ENCODE peak calls at places on chromosomes 16 and 17, in eight cellular contexts. I, A, M, Q, E, O, Z and X are unnamed samples.

GRCh38 chr16:86668136-86668535 is 89.8 kb downstream of the FOXL1 start:
- DNase-seq in I (peak; percentile 87), A (no peak), M (no peak), Q (no peak), E (peak; percentile 42), O (no peak), Z (no peak), X (no peak)

GRCh38 chr17:42577140-42577531 is 393 bp downstream of the PSMC3IP start:
- DNase-seq in I (no peak), A (no peak), M (no peak), Q (no peak), E (no peak), O (no peak), Z (no peak), X (no peak)

GRCh38 chr17:49556183-49556943 is 19.3 kb upstream of the NXPH3 start:
- DNase-seq in I (peak; percentile 42), A (peak; percentile 75), M (peak; percentile 63), Q (no peak), E (peak; percentile 82), O (peak; percentile 78), Z (no peak), X (peak; percentile 68)

GRCh38 chr16:50505714-50506542 is 42.3 kb upstream of the NKD1 start:
- DNase-seq in I (no peak), A (no peak), M (no peak), Q (no peak), E (peak; percentile 15), O (no peak), Z (no peak), X (no peak)

GRCh38 chr17:54813896-54814295 is 86.8 kb upstream of the TOM1L1 start:
- DNase-seq in I (no peak), A (no peak), M (no peak), Q (no peak), E (no peak), O (no peak), Z (no peak), X (no peak)

GRCh38 chr16:8851761-8852403 is 16.9 kb downstream of the CARHSP1 start:
- DNase-seq in I (no peak), A (no peak), M (no peak), Q (no peak), E (no peak), O (no peak), Z (no peak), X (no peak)

GRCh38 chr17:80303824-80304223 is 43.2 kb downstream of the RNF213 start:
- DNase-seq in I (no peak), A (no peak), M (no peak), Q (no peak), E (peak; percentile 44), O (no peak), Z (no peak), X (no peak)

GRCh38 chr16:56311208-56312027 is 113.9 kb downstream of the AMFR start:
- DNase-seq in I (no peak), A (no peak), M (no peak), Q (no peak), E (no peak), O (no peak), Z (no peak), X (no peak)

GRCh38 chr16:85389679-85390470 is 223.2 kb upstream of the GSE1 start:
- DNase-seq in I (no peak), A (peak; percentile 7), M (no peak), Q (no peak), E (no peak), O (no peak), Z (no peak), X (peak; percentile 57)

GRCh38 chr16:75497558-75497957 is 2.3 kb upstream of the CHST6 start:
- DNase-seq in I (peak; percentile 36), A (no peak), M (no peak), Q (no peak), E (no peak), O (no peak), Z (no peak), X (no peak)

GRCh38 chr16:88432174-88432573 is 20.9 kb upstream of the ZFPM1 start:
- DNase-seq in I (no peak), A (no peak), M (no peak), Q (no peak), E (no peak), O (no peak), Z (no peak), X (no peak)

GRCh38 chr16:88430524-88431446 is 22.3 kb upstream of the ZFPM1 start:
- DNase-seq in I (peak; percentile 18), A (peak; percentile 40), M (no peak), Q (no peak), E (no peak), O (peak; percentile 35), Z (no peak), X (no peak)

GRCh38 chr16:88432753-88433152 is 20.3 kb upstream of the ZFPM1 start:
- DNase-seq in I (no peak), A (no peak), M (no peak), Q (no peak), E (no peak), O (no peak), Z (no peak), X (no peak)

GRCh38 chr16:88430185-88430523 is 22.9 kb upstream of the ZFPM1 start:
- DNase-seq in I (no peak), A (no peak), M (no peak), Q (no peak), E (no peak), O (peak; percentile 21), Z (no peak), X (no peak)

GRCh38 chr16:88431651-88432050 is 21.4 kb upstream of the ZFPM1 start:
- DNase-seq in I (no peak), A (no peak), M (no peak), Q (no peak), E (no peak), O (no peak), Z (no peak), X (no peak)
- H3K4me1 ChIP-seq in I (no peaks in the 10 kb centered on the region), A (peaks cover 15% of the 10 kb centered on the region), M (no peaks in the 10 kb centered on the region), Q (no peaks in the 10 kb centered on the region), E (no peaks in the 10 kb centered on the region), O (peaks cover 5% of the 10 kb centered on the region), Z (no peaks in the 10 kb centered on the region), X (no peaks in the 10 kb centered on the region)

GRCh38 chr16:69741519-69741918 is 13.2 kb downstream of the NOB1 start:
- DNase-seq in I (peak; percentile 13), A (no peak), M (no peak), Q (no peak), E (no peak), O (no peak), Z (no peak), X (no peak)
- H3K27ac ChIP-seq in I (no peak overlapping the region), A (peak overlapping the region; percentile 70), M (peak overlapping the region; percentile 10), Q (no peak overlapping the region), E (peak overlapping the region; percentile 70), O (no peak overlapping the region), Z (no peak overlapping the region), X (peak overlapping the region; percentile 55)

DNA sequence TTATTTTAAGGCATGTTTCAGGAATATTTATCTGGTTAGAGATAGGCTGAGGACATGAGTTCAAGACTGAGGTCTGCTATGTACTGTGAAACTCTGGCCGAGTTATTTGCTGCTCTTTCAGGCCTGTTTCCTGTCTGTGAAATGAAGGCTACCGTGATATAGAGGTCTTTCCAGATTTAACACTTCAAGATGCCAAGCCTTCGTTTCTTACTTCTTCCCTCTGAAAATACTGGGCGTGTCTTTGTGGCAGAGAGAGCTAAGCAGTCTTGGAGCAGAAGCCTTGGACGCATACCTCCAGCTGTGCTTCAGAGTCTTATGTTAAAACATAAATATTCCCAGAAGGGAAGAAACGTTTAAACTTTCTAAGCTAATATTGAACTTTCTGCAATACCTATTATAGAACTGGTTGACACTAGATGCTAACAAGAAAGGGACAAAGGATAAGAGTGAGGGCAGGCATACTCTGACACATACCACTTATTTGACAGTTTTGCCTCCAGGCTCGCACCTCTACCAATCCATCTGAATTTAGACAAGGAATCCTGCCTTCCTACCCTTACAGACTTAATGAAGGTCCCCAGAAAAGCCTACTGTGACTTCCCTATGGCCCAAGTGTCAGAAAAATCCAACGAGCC is 17.5 kb downstream of the WIPI1 start:
- DNase-seq in I (no peak), A (no peak), M (no peak), Q (no peak), E (no peak), O (no peak), Z (no peak), X (no peak)
- H3K4me1 ChIP-seq in I (peaks cover 6% of the 10 kb centered on the region), A (peaks cover 92% of the 10 kb centered on the region), M (no peaks in the 10 kb centered on the region), Q (no peaks in the 10 kb centered on the region), E (peaks cover 3% of the 10 kb centered on the region), O (peaks cover 32% of the 10 kb centered on the region), Z (peaks cover 7% of the 10 kb centered on the region), X (no peaks in the 10 kb centered on the region)

DNA sequence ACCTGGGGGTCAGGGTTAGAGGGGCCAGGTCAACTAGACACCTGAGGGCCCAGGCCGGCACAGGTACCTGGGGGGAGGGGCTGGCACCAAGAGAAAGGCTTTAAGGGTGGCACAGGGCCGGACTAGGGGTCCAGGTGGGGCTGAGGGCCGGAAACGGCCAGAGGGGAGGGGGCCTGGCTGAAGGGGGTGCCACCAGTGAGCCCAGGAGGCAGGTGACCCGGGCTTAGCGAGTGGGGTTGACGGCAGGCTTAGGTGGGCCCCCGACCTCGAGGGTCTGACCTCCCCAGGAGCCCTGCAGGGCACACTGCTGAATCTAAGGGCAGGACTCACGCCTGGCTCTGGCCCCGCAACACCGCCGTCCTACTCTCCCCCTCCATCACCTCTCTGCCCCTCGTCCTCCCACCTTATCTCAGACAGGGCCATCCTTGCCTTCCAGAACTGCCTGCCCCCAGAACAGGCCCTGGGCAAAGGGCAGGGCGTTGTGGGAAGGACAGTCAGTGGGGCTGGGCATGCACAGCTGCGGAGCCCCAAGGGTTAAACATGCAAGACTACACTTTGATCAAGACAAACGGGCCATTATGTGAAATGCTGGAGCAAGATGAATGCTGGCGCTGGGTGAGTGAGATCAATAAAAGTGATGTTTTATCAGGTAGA is 44.4 kb downstream of the ACTG1 start:
- DNase-seq in I (no peak), A (no peak), M (no peak), Q (no peak), E (no peak), O (no peak), Z (no peak), X (no peak)
- H3K27ac ChIP-seq in I (no peak overlapping the region), A (no peak overlapping the region), M (no peak overlapping the region), Q (no peak overlapping the region), E (no peak overlapping the region), O (no peak overlapping the region), Z (no peak overlapping the region), X (no peak overlapping the region)

DNA sequence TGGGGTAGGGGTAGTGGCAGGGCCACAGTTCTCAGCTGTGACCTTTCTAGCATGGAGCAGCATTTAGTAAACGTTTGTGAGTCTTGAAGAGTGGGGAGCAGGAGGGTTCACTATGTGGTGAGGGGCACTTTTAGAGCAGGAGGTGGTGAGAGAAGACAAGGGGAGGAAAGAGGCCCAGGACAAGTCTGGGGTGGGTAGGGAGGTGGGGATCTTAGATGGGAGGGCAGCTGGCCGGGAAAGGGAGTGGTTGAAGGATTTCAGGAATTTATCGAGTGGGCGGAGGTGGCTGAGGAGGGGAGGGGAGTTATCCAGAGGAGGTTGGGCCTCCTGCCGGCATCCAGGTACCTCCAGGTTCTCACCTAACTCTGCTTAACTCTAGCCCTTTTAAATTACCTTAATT is 1.9 kb downstream of the CLEC16A start:
- DNase-seq in I (peak; percentile 67), A (no peak), M (no peak), Q (no peak), E (no peak), O (no peak), Z (no peak), X (no peak)
- H3K4me1 ChIP-seq in I (peaks cover 9% of the 10 kb centered on the region), A (peaks cover 67% of the 10 kb centered on the region), M (peaks cover 46% of the 10 kb centered on the region), Q (peaks cover 37% of the 10 kb centered on the region), E (peaks cover 25% of the 10 kb centered on the region), O (peaks cover 15% of the 10 kb centered on the region), Z (peaks cover 45% of the 10 kb centered on the region), X (peaks cover 30% of the 10 kb centered on the region)